ENCODE peak calls at places on chromosomes 2 and 18, in seven cellular contexts. One of them, this sample, is unnamed.

GRCh38 chr2:1550658-1551316 is 137.5 kb downstream of the TPO start:
- DNase-seq in CD8-positive, alpha-beta T cell: peak
- DNase-seq in neural progenitor cell: peak
- DNase-seq in NCI-H524: peak
- DNase-seq in activated naive CD4-positive, alpha-beta T cell: peak
- DNase-seq in NCI-H460: peak
- DNase-seq in NCI-H82: peak
- DNase-seq in this sample: no peak

GRCh38 chr2:221153226-221153625 is 418.9 kb downstream of the EPHA4 start:
- DNase-seq in CD8-positive, alpha-beta T cell: no peak
- DNase-seq in neural progenitor cell: no peak
- DNase-seq in NCI-H524: no peak
- DNase-seq in activated naive CD4-positive, alpha-beta T cell: no peak
- DNase-seq in NCI-H460: no peak
- DNase-seq in NCI-H82: no peak
- DNase-seq in this sample: no peak

GRCh38 chr18:48663931-48664847 is 125.4 kb downstream of the CTIF start:
- DNase-seq in CD8-positive, alpha-beta T cell: peak
- DNase-seq in neural progenitor cell: peak
- DNase-seq in NCI-H524: peak
- DNase-seq in activated naive CD4-positive, alpha-beta T cell: peak
- DNase-seq in NCI-H460: peak
- DNase-seq in NCI-H82: peak
- DNase-seq in this sample: no peak

GRCh38 chr2:239945751-239946569 is 79.2 kb downstream of the NDUFA10 start:
- DNase-seq in CD8-positive, alpha-beta T cell: no peak
- DNase-seq in neural progenitor cell: no peak
- DNase-seq in NCI-H524: no peak
- DNase-seq in activated naive CD4-positive, alpha-beta T cell: no peak
- DNase-seq in NCI-H460: no peak
- DNase-seq in NCI-H82: no peak
- DNase-seq in this sample: no peak

GRCh38 chr2:133200684-133201421 is 367.4 kb downstream of the NCKAP5 start:
- DNase-seq in CD8-positive, alpha-beta T cell: no peak
- DNase-seq in neural progenitor cell: no peak
- DNase-seq in NCI-H524: no peak
- DNase-seq in activated naive CD4-positive, alpha-beta T cell: no peak
- DNase-seq in NCI-H460: peak
- DNase-seq in NCI-H82: no peak
- DNase-seq in this sample: no peak

GRCh38 chr2:158066046-158066713 is 35.5 kb upstream of the UPP2 start:
- DNase-seq in CD8-positive, alpha-beta T cell: no peak
- DNase-seq in neural progenitor cell: no peak
- DNase-seq in NCI-H524: no peak
- DNase-seq in activated naive CD4-positive, alpha-beta T cell: no peak
- DNase-seq in NCI-H460: no peak
- DNase-seq in NCI-H82: no peak
- DNase-seq in this sample: no peak

GRCh38 chr18:23357992-23358594 is 95.0 kb upstream of the RIOK3 start:
- DNase-seq in CD8-positive, alpha-beta T cell: no peak
- DNase-seq in neural progenitor cell: no peak
- DNase-seq in NCI-H524: no peak
- DNase-seq in activated naive CD4-positive, alpha-beta T cell: no peak
- DNase-seq in NCI-H460: no peak
- DNase-seq in NCI-H82: no peak
- DNase-seq in this sample: no peak

GRCh38 chr2:55097462-55098410 is 47.5 kb upstream of the RTN4 start:
- DNase-seq in CD8-positive, alpha-beta T cell: no peak
- DNase-seq in neural progenitor cell: no peak
- DNase-seq in NCI-H524: peak
- DNase-seq in activated naive CD4-positive, alpha-beta T cell: no peak
- DNase-seq in NCI-H460: no peak
- DNase-seq in NCI-H82: peak
- DNase-seq in this sample: no peak

GRCh38 chr18:58167073-58167472 is 123.0 kb downstream of the NEDD4L start:
- DNase-seq in CD8-positive, alpha-beta T cell: no peak
- DNase-seq in neural progenitor cell: no peak
- DNase-seq in NCI-H524: no peak
- DNase-seq in activated naive CD4-positive, alpha-beta T cell: no peak
- DNase-seq in NCI-H460: no peak
- DNase-seq in NCI-H82: no peak
- DNase-seq in this sample: no peak

GRCh38 chr2:212871597-212871996 is 279.8 kb downstream of the IKZF2 start:
- DNase-seq in CD8-positive, alpha-beta T cell: no peak
- DNase-seq in neural progenitor cell: no peak
- DNase-seq in NCI-H524: no peak
- DNase-seq in activated naive CD4-positive, alpha-beta T cell: no peak
- DNase-seq in NCI-H460: no peak
- DNase-seq in NCI-H82: no peak
- DNase-seq in this sample: no peak

GRCh38 chr2:54975598-54976507 is 74.4 kb downstream of the RTN4 start:
- DNase-seq in CD8-positive, alpha-beta T cell: no peak
- DNase-seq in neural progenitor cell: no peak
- DNase-seq in NCI-H524: no peak
- DNase-seq in activated naive CD4-positive, alpha-beta T cell: no peak
- DNase-seq in NCI-H460: no peak
- DNase-seq in NCI-H82: no peak
- DNase-seq in this sample: no peak

GRCh38 chr2:195660265-195660890 is 3.4 kb downstream of the SLC39A10 start:
- DNase-seq in CD8-positive, alpha-beta T cell: peak
- DNase-seq in neural progenitor cell: peak
- DNase-seq in NCI-H524: peak
- DNase-seq in activated naive CD4-positive, alpha-beta T cell: peak
- DNase-seq in NCI-H460: peak
- DNase-seq in NCI-H82: peak
- DNase-seq in this sample: peak

GRCh38 chr2:128563348-128563687 is 244.7 kb upstream of the HS6ST1 start:
- DNase-seq in CD8-positive, alpha-beta T cell: no peak
- DNase-seq in neural progenitor cell: no peak
- DNase-seq in NCI-H524: no peak
- DNase-seq in activated naive CD4-positive, alpha-beta T cell: no peak
- DNase-seq in NCI-H460: no peak
- DNase-seq in NCI-H82: no peak
- DNase-seq in this sample: no peak

GRCh38 chr18:80022613-80023012 is 11.6 kb upstream of the RBFA start:
- DNase-seq in CD8-positive, alpha-beta T cell: no peak
- DNase-seq in neural progenitor cell: peak
- DNase-seq in NCI-H524: no peak
- DNase-seq in activated naive CD4-positive, alpha-beta T cell: no peak
- DNase-seq in NCI-H460: no peak
- DNase-seq in NCI-H82: peak
- DNase-seq in this sample: no peak

GRCh38 chr2:111173856-111174255 is 53.1 kb downstream of the BCL2L11 start:
- DNase-seq in CD8-positive, alpha-beta T cell: no peak
- DNase-seq in neural progenitor cell: no peak
- DNase-seq in NCI-H524: no peak
- DNase-seq in activated naive CD4-positive, alpha-beta T cell: no peak
- DNase-seq in NCI-H460: no peak
- DNase-seq in NCI-H82: no peak
- DNase-seq in this sample: no peak

GRCh38 chr2:48915884-48916283 is 160.4 kb upstream of the LHCGR start:
- DNase-seq in CD8-positive, alpha-beta T cell: no peak
- DNase-seq in neural progenitor cell: no peak
- DNase-seq in NCI-H524: no peak
- DNase-seq in activated naive CD4-positive, alpha-beta T cell: no peak
- DNase-seq in NCI-H460: no peak
- DNase-seq in NCI-H82: no peak
- DNase-seq in this sample: no peak

This sample was measured in GDM1.